ENCODE peak calls at places on chromosomes 6 and 20, in four cellular contexts. R is ovary, D is IMR-90, T is stomach. E is an unnamed sample. For H3K4me1, the result is how much of the 10 kb centered on the place peaks cover.

GRCh38 chr20:31573555-31574295 is 31.4 kb upstream of the ID1 start:
- DNase-seq in R (no peak), D (no peak), T (no peak), E (peak)

GRCh38 chr6:4910060-4910746 is 93.6 kb downstream of the RPP40 start:
- DNase-seq in R (no peak), D (no peak), T (peak), E (no peak)

GRCh38 chr6:15062311-15063252 is 183.3 kb upstream of the JARID2 start:
- DNase-seq in R (no peak), D (peak), T (no peak), E (no peak)

GRCh38 chr6:124819340-124819739 is 142.9 kb upstream of the RNF217 start:
- DNase-seq in R (no peak), D (peak), T (no peak), E (no peak)

GRCh38 chr20:49893242-49894072 is 21.9 kb downstream of the SPATA2 start:
- DNase-seq in R (no peak), D (peak), T (no peak), E (no peak)

GRCh38 chr6:149242883-149243282 is 74.6 kb upstream of the TAB2 start:
- DNase-seq in R (no peak), D (peak), T (no peak), E (peak)

GRCh38 chr6:18226451-18226850 is 37.9 kb downstream of the DEK start:
- DNase-seq in R (no peak), D (peak), T (no peak), E (peak)

GRCh38 chr20:37351689-37352610 is 6.0 kb downstream of the SRC start:
- DNase-seq in R (no peak), D (no peak), T (no peak), E (no peak)

GRCh38 chr6:141451508-141452353 is 681.0 kb upstream of the GJE1 start:
- DNase-seq in R (no peak), D (peak), T (no peak), E (peak)

GRCh38 chr6:140576004-140576555 is 1201.6 kb upstream of the CITED2 start:
- DNase-seq in R (no peak), D (no peak), T (no peak), E (no peak)

GRCh38 chr6:47698342-47698787 is at the start of gene ADGRF4:
- DNase-seq in R (no peak), D (peak), T (no peak), E (no peak)

GRCh38 chr6:72659754-72660153 is 37.9 kb downstream of the KCNQ5 start:
- DNase-seq in R (no peak), D (no peak), T (no peak), E (no peak)

GRCh38 chr20:722822-723644 is 45.3 kb downstream of the SLC52A3 start:
- DNase-seq in R (no peak), D (no peak), T (no peak), E (no peak)

GRCh38 chr6:134529921-134530320 is 212.0 kb upstream of the SGK1 start:
- DNase-seq in R (no peak), D (peak), T (no peak), E (no peak)

GRCh38 chr6:138109042-138109997 is 2.1 kb upstream of the PERP start:
- DNase-seq in R (peak), D (peak), T (peak), E (peak)

GRCh38 chr6:158121335-158121734 is 46.7 kb downstream of the SERAC1 start:
- DNase-seq in R (no peak), D (no peak), T (no peak), E (no peak)

GRCh38 chr6:42774201-42774600 is 7.7 kb upstream of the BICRAL start:
- DNase-seq in R (no peak), D (no peak), T (no peak), E (no peak)

GRCh38 chr6:3210024-3210610 is 17.3 kb downstream of the TUBB2B start:
- DNase-seq in R (no peak), D (peak), T (no peak), E (no peak)

GRCh38 chr20:1371235-1371782 is 21.5 kb downstream of the FKBP1A start:
- DNase-seq in R (peak), D (no peak), T (no peak), E (no peak)

GRCh38 chr20:50913976-50914375 is 17.3 kb downstream of the ADNP start:
- DNase-seq in R (no peak), D (peak), T (no peak), E (no peak)

GRCh38 chr6:107655245-107655644 is 165.3 kb downstream of the SOBP start:
- DNase-seq in R (no peak), D (no peak), T (no peak), E (no peak)

GRCh38 chr6:50815436-50816114 is 3.1 kb upstream of the TFAP2B start:
- DNase-seq in R (no peak), D (peak), T (no peak), E (peak)

GRCh38 chr6:98834060-98835031 is at the start of gene POU3F2:
- DNase-seq in R (peak), D (peak), T (peak), E (peak)

GRCh38 chr6:132190815-132191175 is 210.5 kb downstream of the MOXD1 start:
- DNase-seq in R (no peak), D (peak), T (no peak), E (no peak)

GRCh38 chr6:158863646-158864045 is 44.5 kb upstream of the EZR start:
- DNase-seq in R (no peak), D (peak), T (no peak), E (peak)

GRCh38 chr6:36933102-36933501 is 21.4 kb upstream of the PI16 start:
- DNase-seq in R (no peak), D (peak), T (no peak), E (peak)
- H3K27ac ChIP-seq in R (no peak), D (no peak), T (no peak), E (peak)

GRCh38 chr20:16005612-16006493 is 567.4 kb downstream of the KIF16B start:
- DNase-seq in R (no peak), D (no peak), T (no peak), E (no peak)
- H3K4me1 ChIP-seq in R (under half), D (under half), T (under half), E (under half)

GRCh38 chr20:9507544-9508239 is 6.7 kb upstream of the LAMP5 start:
- DNase-seq in R (no peak), D (no peak), T (no peak), E (no peak)
- H3K4me3 ChIP-seq in R (no peak), D (no peak), T (peak), E (no peak)

DNA sequence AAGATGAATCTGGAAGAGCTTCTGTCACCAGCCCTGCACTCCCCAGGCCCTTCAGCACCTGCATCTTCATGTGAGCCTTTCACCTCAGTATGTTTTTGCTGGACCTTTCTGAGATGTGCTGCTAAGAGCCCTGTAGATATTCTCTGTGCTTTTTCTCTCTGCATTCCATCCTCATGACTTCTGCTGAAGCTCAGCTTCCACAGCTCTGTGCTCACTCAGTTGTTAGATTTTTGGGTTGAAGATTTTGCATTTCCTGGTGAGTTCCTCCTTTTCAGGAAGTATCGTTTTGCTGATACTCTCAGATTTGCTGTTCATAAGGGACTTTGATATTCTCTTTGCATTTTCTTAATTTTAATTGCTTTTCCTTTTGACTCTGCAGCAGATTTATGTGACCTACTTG is 18.3 kb downstream of the KIAA1586 start:
- DNase-seq in R (no peak), D (peak), T (no peak), E (no peak)
- H3K27ac ChIP-seq in R (no peak), D (no peak), T (no peak), E (no peak)

DNA sequence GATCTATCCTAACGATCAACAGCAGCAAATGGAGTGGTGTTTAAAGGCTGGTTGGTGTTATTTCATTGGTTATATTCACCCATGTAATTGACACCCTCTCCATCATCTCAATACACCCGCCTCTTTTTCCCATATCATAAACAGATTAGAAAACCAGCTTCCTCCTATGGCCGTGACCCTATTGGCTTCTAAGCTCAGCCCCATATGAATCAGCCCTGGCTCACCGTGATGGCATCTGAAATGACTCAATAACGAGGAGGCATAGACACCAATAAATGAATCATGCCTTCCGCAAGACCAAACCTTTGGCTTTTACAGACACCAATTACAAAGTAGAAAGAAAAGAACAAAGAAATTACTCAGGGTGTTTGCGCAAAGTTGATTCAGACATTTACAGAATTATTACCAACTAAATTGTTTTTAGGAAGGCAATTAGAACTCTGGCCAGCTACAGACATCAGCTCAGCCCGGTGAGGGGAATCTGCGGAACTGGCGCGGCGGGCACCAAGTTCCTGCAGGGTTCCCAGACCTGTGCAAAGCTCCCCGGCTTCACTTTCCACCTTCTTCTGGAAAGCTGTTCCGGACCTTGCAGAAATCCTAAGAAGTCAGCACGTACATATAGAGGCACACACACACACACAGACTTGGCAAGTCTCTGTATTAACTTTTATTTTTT is 11.5 kb downstream of the PMEPA1 start:
- DNase-seq in R (no peak), D (peak), T (peak), E (peak)
- H3K4me1 ChIP-seq in R (under half), D (under half), T (under half), E (under half)

GRCh38 chr6:32945953-32946352 is 5.1 kb upstream of the HLA-DMB start:
- DNase-seq in R (no peak), D (no peak), T (no peak), E (no peak)

GRCh38 chr6:32945106-32945761 is 4.4 kb upstream of the HLA-DMB start:
- DNase-seq in R (no peak), D (peak), T (no peak), E (no peak)

GRCh38 chr6:32942555-32942954 is 1.7 kb upstream of the HLA-DMB start:
- DNase-seq in R (no peak), D (no peak), T (no peak), E (no peak)

GRCh38 chr6:32943864-32944263 is 3.0 kb upstream of the HLA-DMB start:
- DNase-seq in R (no peak), D (no peak), T (no peak), E (no peak)

DNA sequence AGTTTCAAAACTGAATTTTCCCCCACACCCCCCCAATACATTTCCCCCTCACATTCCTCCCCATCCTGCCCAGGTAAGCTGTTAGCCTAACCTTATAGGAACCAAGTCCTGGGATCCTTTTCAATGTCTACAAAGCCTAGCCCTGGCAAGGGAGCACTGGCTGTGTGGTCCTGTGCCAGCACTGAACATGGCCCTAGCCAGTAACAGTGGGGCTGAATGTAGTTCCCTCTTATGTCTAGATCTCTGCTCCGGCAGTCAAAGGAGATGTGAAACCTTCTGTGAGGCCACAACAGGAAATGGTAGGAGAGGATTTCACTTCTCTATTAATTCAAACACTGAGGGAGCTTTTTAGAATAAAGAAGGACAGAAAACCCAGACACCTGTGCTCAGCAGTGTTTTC is 3.4 kb upstream of the HLA-DMB start:
- DNase-seq in R (no peak), D (no peak), T (peak), E (no peak)
- H3K4me3 ChIP-seq in R (no peak), D (no peak), T (no peak), E (no peak)

GRCh38 chr6:6694368-6694780 is 105.9 kb downstream of the LY86 start:
- DNase-seq in R (no peak), D (no peak), T (no peak), E (no peak)
- H3K27ac ChIP-seq in R (no peak), D (no peak), T (peak), E (no peak)

E was measured in SJSA1.